ENCODE peak calls at places on chromosome 5, in ten cellular contexts. U, P, A, D, Y, S, O, L, R and T are unnamed samples.

GRCh38 chr5:10513501-10514442 is 50.1 kb upstream of the ANKRD33B start:
- DNase-seq in U (no peak), P (no peak), A (no peak), D (no peak), Y (no peak), S (peak), O (no peak), L (peak), R (peak), T (no peak)

GRCh38 chr5:143177263-143177994 is 226.1 kb downstream of the NR3C1 start:
- DNase-seq in U (no peak), P (no peak), A (no peak), D (peak), Y (no peak), S (no peak), O (no peak), L (no peak), R (peak), T (no peak)

GRCh38 chr5:6576861-6577501 is 55.9 kb downstream of the NSUN2 start:
- DNase-seq in U (no peak), P (peak), A (no peak), D (no peak), Y (peak), S (peak), O (no peak), L (peak), R (no peak), T (no peak)

GRCh38 chr5:127813633-127814171 is 110.5 kb downstream of the CCDC192 start:
- DNase-seq in U (no peak), P (no peak), A (no peak), D (no peak), Y (no peak), S (no peak), O (no peak), L (peak), R (no peak), T (no peak)

GRCh38 chr5:175321927-175322532 is 122.0 kb downstream of the DRD1 start:
- DNase-seq in U (peak), P (peak), A (no peak), D (no peak), Y (peak), S (peak), O (no peak), L (no peak), R (no peak), T (no peak)

GRCh38 chr5:93588586-93589347 is 5.7 kb downstream of the NR2F1 start:
- DNase-seq in U (no peak), P (no peak), A (no peak), D (no peak), Y (no peak), S (no peak), O (no peak), L (no peak), R (no peak), T (no peak)

GRCh38 chr5:417765-418559 is 25.0 kb upstream of the EXOC3 start:
- DNase-seq in U (no peak), P (no peak), A (no peak), D (no peak), Y (no peak), S (no peak), O (no peak), L (no peak), R (no peak), T (no peak)

GRCh38 chr5:84370176-84370575 is 14.5 kb downstream of the EDIL3 start:
- DNase-seq in U (no peak), P (no peak), A (no peak), D (no peak), Y (no peak), S (no peak), O (no peak), L (no peak), R (no peak), T (no peak)

GRCh38 chr5:180472269-180472668 is 21.9 kb upstream of the CNOT6 start:
- DNase-seq in U (no peak), P (no peak), A (no peak), D (no peak), Y (no peak), S (no peak), O (no peak), L (no peak), R (no peak), T (no peak)

GRCh38 chr5:71681282-71681681 is 37.8 kb upstream of the CARTPT start:
- DNase-seq in U (no peak), P (no peak), A (no peak), D (no peak), Y (no peak), S (no peak), O (no peak), L (no peak), R (no peak), T (no peak)

GRCh38 chr5:178563621-178564020 is 26.6 kb downstream of the COL23A1 start:
- DNase-seq in U (no peak), P (no peak), A (no peak), D (no peak), Y (no peak), S (no peak), O (no peak), L (no peak), R (no peak), T (no peak)

GRCh38 chr5:16489322-16489791 is 23.8 kb upstream of the ZNF622 start:
- DNase-seq in U (no peak), P (peak), A (peak), D (no peak), Y (peak), S (peak), O (no peak), L (no peak), R (no peak), T (no peak)

GRCh38 chr5:87110721-87111120 is 157.0 kb upstream of the RASA1 start:
- DNase-seq in U (no peak), P (no peak), A (no peak), D (no peak), Y (no peak), S (no peak), O (no peak), L (no peak), R (no peak), T (no peak)

GRCh38 chr5:109987970-109988369 is 298.2 kb downstream of the MAN2A1 start:
- DNase-seq in U (no peak), P (no peak), A (no peak), D (no peak), Y (no peak), S (no peak), O (no peak), L (no peak), R (no peak), T (no peak)

GRCh38 chr5:83473344-83474169 is 2.0 kb downstream of the VCAN start:
- DNase-seq in U (peak), P (peak), A (peak), D (peak), Y (peak), S (peak), O (peak), L (peak), R (peak), T (peak)

GRCh38 chr5:10030219-10030831 is 219.4 kb downstream of the ATPSCKMT start:
- DNase-seq in U (no peak), P (no peak), A (no peak), D (peak), Y (no peak), S (peak), O (no peak), L (peak), R (no peak), T (no peak)

GRCh38 chr5:38925154-38925925 is 79.5 kb downstream of the OSMR start:
- DNase-seq in U (no peak), P (no peak), A (no peak), D (no peak), Y (no peak), S (no peak), O (no peak), L (no peak), R (no peak), T (no peak)

GRCh38 chr5:102216559-102217157 is 79.4 kb downstream of the SLCO4C1 start:
- DNase-seq in U (no peak), P (no peak), A (no peak), D (no peak), Y (no peak), S (peak), O (no peak), L (no peak), R (no peak), T (no peak)

GRCh38 chr5:150278916-150279315 is 10.7 kb downstream of the CAMK2A start:
- DNase-seq in U (no peak), P (no peak), A (no peak), D (no peak), Y (no peak), S (peak), O (no peak), L (no peak), R (no peak), T (no peak)

GRCh38 chr5:93632327-93632726 is 49.3 kb downstream of the NR2F1 start:
- DNase-seq in U (no peak), P (no peak), A (no peak), D (no peak), Y (no peak), S (no peak), O (no peak), L (no peak), R (no peak), T (no peak)

GRCh38 chr5:113059232-113059805 is 82.7 kb downstream of the DCP2 start:
- DNase-seq in U (no peak), P (no peak), A (peak), D (no peak), Y (peak), S (no peak), O (no peak), L (no peak), R (peak), T (peak)

GRCh38 chr5:168215646-168216045 is 75.8 kb upstream of the WWC1 start:
- DNase-seq in U (peak), P (no peak), A (no peak), D (no peak), Y (no peak), S (peak), O (no peak), L (no peak), R (no peak), T (peak)

GRCh38 chr5:125913200-125913599 is 510.0 kb upstream of the GRAMD2B start:
- DNase-seq in U (no peak), P (no peak), A (no peak), D (no peak), Y (no peak), S (no peak), O (no peak), L (no peak), R (no peak), T (no peak)

GRCh38 chr5:179256229-179257189 is 88.8 kb downstream of the ADAMTS2 start:
- DNase-seq in U (no peak), P (no peak), A (no peak), D (peak), Y (no peak), S (no peak), O (peak), L (no peak), R (no peak), T (no peak)

GRCh38 chr5:77849308-77849900 is 73.3 kb upstream of the TBCA start:
- DNase-seq in U (no peak), P (no peak), A (no peak), D (no peak), Y (no peak), S (peak), O (no peak), L (no peak), R (no peak), T (no peak)